ENCODE peak calls at places on chromosome 13, in eight cellular contexts. B is K562, G is hepatocyte, I is left colon, F is NCI-H2107, N is GM10248, V is substantia nigra, U is NCI-H187. K is an unnamed sample.
A peak's percentile ranks its signal among the peaks of the same experiment; 100 is the strongest.

GRCh38 chr13:45541806-45542205 is 73.7 kb downstream of the ERICH6B start:
- DNase-seq in U (no peak), N (no peak), G (no peak), V (no peak), B (no peak), F (no peak), I (no peak), K (no peak)

GRCh38 chr13:102658678-102659077 is 36.2 kb downstream of the METTL21C start:
- DNase-seq in N (no peak), B (no peak), F (no peak), V (no peak), G (no peak), I (no peak), U (no peak), K (no peak)

GRCh38 chr13:30984620-30985019 is 52.2 kb downstream of the TEX26 start:
- DNase-seq in I (no peak), V (no peak), N (no peak), B (no peak), F (no peak), U (no peak), G (no peak), K (no peak)

GRCh38 chr13:80235131-80235530 is 105.8 kb downstream of the SPRY2 start:
- DNase-seq in I (no peak), N (no peak), B (no peak), F (no peak), V (no peak), U (no peak), G (peak; percentile 17), K (no peak)

GRCh38 chr13:81393686-81394085 is 1052.8 kb upstream of the SPRY2 start:
- DNase-seq in U (no peak), N (no peak), G (peak; percentile 7), I (no peak), F (no peak), B (no peak), V (no peak), K (no peak)

GRCh38 chr13:36158606-36159005 is 27.4 kb upstream of the DCLK1 start:
- DNase-seq in G (no peak), N (no peak), V (no peak), F (no peak), U (no peak), I (no peak), B (no peak), K (peak; percentile 28)

GRCh38 chr13:97492257-97492656 is 58.3 kb downstream of the RAP2A start:
- DNase-seq in I (no peak), F (no peak), N (no peak), G (no peak), U (no peak), B (no peak), V (no peak), K (no peak)

GRCh38 chr13:33865945-33866344 is 48.0 kb downstream of the RFC3 start:
- DNase-seq in B (no peak), F (no peak), V (no peak), G (no peak), I (no peak), U (no peak), N (peak; percentile 29), K (no peak)

GRCh38 chr13:39023316-39023715 is 14.6 kb downstream of the PROSER1 start:
- DNase-seq in N (no peak), F (no peak), U (no peak), I (no peak), V (no peak), B (no peak), G (no peak), K (no peak)

GRCh38 chr13:103965506-103966243 is 899.5 kb upstream of the SLC10A2 start:
- DNase-seq in U (no peak), G (no peak), F (no peak), B (no peak), V (no peak), N (no peak), I (no peak), K (no peak)

GRCh38 chr13:109274188-109274821 is 512.1 kb downstream of the IRS2 start:
- DNase-seq in N (no peak), G (peak; percentile 23), U (no peak), V (no peak), F (no peak), B (no peak), I (no peak), K (peak; percentile 14)

GRCh38 chr13:114024603-114025431 is 50.9 kb upstream of the C13orf46 start:
- DNase-seq in N (peak; percentile 80), V (no peak), B (no peak), G (no peak), I (peak; percentile 47), U (no peak), F (no peak), K (no peak)

GRCh38 chr13:59061621-59062020 is 1102.1 kb downstream of the DIAPH3 start:
- DNase-seq in N (no peak), V (no peak), G (no peak), U (no peak), F (no peak), B (no peak), I (no peak), K (no peak)

GRCh38 chr13:40072663-40073120 is 417.2 kb downstream of the COG6 start:
- DNase-seq in I (no peak), U (no peak), V (no peak), G (no peak), F (no peak), B (no peak), N (no peak), K (no peak)

GRCh38 chr13:77990973-77991372 is 72.3 kb upstream of the EDNRB start:
- DNase-seq in F (no peak), V (no peak), B (no peak), N (no peak), U (no peak), G (no peak), I (no peak), K (no peak)

GRCh38 chr13:48318714-48319457 is 15.3 kb downstream of the RB1 start:
- DNase-seq in N (no peak), B (no peak), V (no peak), U (no peak), G (no peak), I (peak; percentile 39), F (no peak), K (no peak)

GRCh38 chr13:106355866-106356265 is 179.6 kb downstream of the EFNB2 start:
- DNase-seq in B (no peak), F (no peak), G (no peak), I (no peak), V (no peak), N (no peak), U (no peak), K (no peak)

GRCh38 chr13:51148952-51149573 is 38.0 kb upstream of the C13orf42 start:
- DNase-seq in I (no peak), N (no peak), B (no peak), F (peak; percentile 54), G (peak; percentile 62), V (peak; percentile 30), U (no peak), K (peak; percentile 19)

GRCh38 chr13:30235206-30235605 is 72.1 kb downstream of the KATNAL1 start:
- DNase-seq in F (no peak), U (no peak), B (no peak), N (no peak), I (no peak), G (no peak), V (no peak), K (peak; percentile 5)

GRCh38 chr13:27821566-27821965 is 29.3 kb downstream of the GSX1 start:
- DNase-seq in U (no peak), V (no peak), I (no peak), N (no peak), B (no peak), G (no peak), F (no peak), K (no peak)

GRCh38 chr13:38202730-38203129 is 146.9 kb upstream of the UFM1 start:
- DNase-seq in U (no peak), B (no peak), I (no peak), V (no peak), F (no peak), N (no peak), G (no peak), K (no peak)

GRCh38 chr13:37011002-37011401 is 10.4 kb downstream of the EXOSC8 start:
- DNase-seq in I (no peak), F (no peak), V (no peak), N (no peak), U (no peak), G (no peak), B (no peak), K (no peak)

GRCh38 chr13:45490068-45490467 is 25.3 kb downstream of the COG3 start:
- DNase-seq in B (no peak), N (no peak), G (no peak), U (no peak), I (no peak), F (no peak), V (no peak), K (no peak)

GRCh38 chr13:74052402-74052928 is 81.7 kb downstream of the KLF12 start:
- DNase-seq in V (no peak), N (no peak), G (no peak), B (no peak), F (no peak), U (no peak), I (no peak), K (no peak)

GRCh38 chr13:75145926-75146325 is 336.0 kb downstream of the TBC1D4 start:
- DNase-seq in G (no peak), N (no peak), B (no peak), I (no peak), U (no peak), F (no peak), V (no peak), K (no peak)

GRCh38 chr13:37656247-37656940 is 57.8 kb upstream of the POSTN start:
- DNase-seq in F (no peak), N (no peak), B (no peak), U (no peak), I (no peak), V (no peak), G (peak; percentile 40), K (peak; percentile 2)

GRCh38 chr13:78192721-78193120 is 274.1 kb upstream of the EDNRB start:
- DNase-seq in F (no peak), V (no peak), G (no peak), N (no peak), U (no peak), B (no peak), I (no peak), K (no peak)

GRCh38 chr13:89577301-89577700 is 1770.2 kb upstream of the MIR17HG start:
- DNase-seq in V (no peak), I (no peak), F (no peak), N (no peak), U (no peak), G (no peak), B (no peak), K (no peak)

GRCh38 chr13:37201081-37201480 is 95.6 kb upstream of the CSNK1A1L start:
- DNase-seq in U (no peak), G (no peak), F (no peak), V (no peak), N (no peak), B (no peak), I (no peak), K (no peak)

GRCh38 chr13:34357435-34358232 is 539.7 kb downstream of the RFC3 start:
- DNase-seq in I (no peak), F (no peak), G (no peak), N (no peak), B (no peak), U (no peak), V (no peak), K (peak; percentile 48)

GRCh38 chr13:108220042-108220441 is 1.9 kb downstream of the ABHD13 start:
- DNase-seq in U (no peak), B (no peak), N (no peak), I (peak; percentile 50), G (peak; percentile 32), V (no peak), F (no peak), K (no peak)

GRCh38 chr13:30697177-30697953 is 38.0 kb upstream of the ALOX5AP start:
- DNase-seq in B (no peak), N (no peak), V (no peak), F (no peak), I (no peak), U (no peak), G (no peak), K (no peak)

GRCh38 chr13:27347373-27347772 is 76.7 kb downstream of the RASL11A start:
- DNase-seq in F (no peak), I (no peak), N (no peak), G (no peak), U (no peak), V (no peak), B (no peak), K (no peak)

GRCh38 chr13:107900775-107901174 is 314.6 kb downstream of the LIG4 start:
- DNase-seq in B (peak; percentile 53), G (no peak), V (no peak), F (no peak), U (no peak), I (no peak), N (no peak), K (peak; percentile 32)

K was measured in Daoy.